ENCODE peak calls at places on chromosome 13, in four cellular contexts. One of them, this sample, is unnamed.

GRCh38 chr13:92989301-92989700 is 237.3 kb upstream of the GPC6 start:
- DNase-seq in HepG2: no peak
- DNase-seq in GM12878: no peak
- DNase-seq in K562: no peak
- DNase-seq in this sample: no peak

GRCh38 chr13:79780240-79780639 is 299.3 kb downstream of the NDFIP2 start:
- DNase-seq in K562: no peak
- DNase-seq in HepG2: no peak
- DNase-seq in GM12878: peak
- DNase-seq in this sample: no peak

GRCh38 chr13:52665325-52665724 is 12.7 kb downstream of the SUGT1 start:
- DNase-seq in GM12878: no peak
- DNase-seq in K562: no peak
- DNase-seq in HepG2: peak
- DNase-seq in this sample: no peak

GRCh38 chr13:21516806-21517205 is 57.7 kb upstream of the ZDHHC20 start:
- DNase-seq in K562: no peak
- DNase-seq in GM12878: no peak
- DNase-seq in HepG2: no peak
- DNase-seq in this sample: no peak

GRCh38 chr13:44300895-44301638 is 72.6 kb upstream of the SERP2 start:
- DNase-seq in K562: no peak
- DNase-seq in HepG2: no peak
- DNase-seq in GM12878: peak
- DNase-seq in this sample: no peak

GRCh38 chr13:44346534-44346933 is 27.1 kb upstream of the SERP2 start:
- DNase-seq in K562: no peak
- DNase-seq in GM12878: no peak
- DNase-seq in HepG2: no peak
- DNase-seq in this sample: no peak

GRCh38 chr13:44032801-44033200 is 153.1 kb downstream of the LACC1 start:
- DNase-seq in GM12878: no peak
- DNase-seq in K562: no peak
- DNase-seq in HepG2: no peak
- DNase-seq in this sample: no peak

GRCh38 chr13:71875823-71876222 is 8.8 kb upstream of the DACH1 start:
- DNase-seq in GM12878: no peak
- DNase-seq in K562: no peak
- DNase-seq in HepG2: no peak
- DNase-seq in this sample: no peak

GRCh38 chr13:59094149-59094548 is 1069.6 kb downstream of the DIAPH3 start:
- DNase-seq in K562: no peak
- DNase-seq in GM12878: no peak
- DNase-seq in HepG2: no peak
- DNase-seq in this sample: no peak

GRCh38 chr13:113084943-113085540 is 20.5 kb upstream of the F7 start:
- DNase-seq in HepG2: no peak
- DNase-seq in K562: no peak
- DNase-seq in GM12878: no peak
- DNase-seq in this sample: no peak

GRCh38 chr13:93235258-93236015 is 8.8 kb downstream of the GPC6 start:
- DNase-seq in K562: no peak
- DNase-seq in HepG2: no peak
- DNase-seq in GM12878: no peak
- DNase-seq in this sample: no peak

GRCh38 chr13:34750078-34750703 is 191.9 kb upstream of the NBEA start:
- DNase-seq in GM12878: no peak
- DNase-seq in K562: no peak
- DNase-seq in HepG2: no peak
- DNase-seq in this sample: peak

GRCh38 chr13:51958217-51958547 is 53.1 kb downstream of the ATP7B start:
- DNase-seq in K562: no peak
- DNase-seq in HepG2: no peak
- DNase-seq in GM12878: no peak
- DNase-seq in this sample: no peak

GRCh38 chr13:75417006-75417384 is 65.0 kb downstream of the TBC1D4 start:
- DNase-seq in HepG2: no peak
- DNase-seq in GM12878: no peak
- DNase-seq in K562: no peak
- DNase-seq in this sample: no peak

GRCh38 chr13:83184819-83185218 is 697.5 kb downstream of the SLITRK1 start:
- DNase-seq in K562: no peak
- DNase-seq in HepG2: no peak
- DNase-seq in GM12878: no peak
- DNase-seq in this sample: no peak

GRCh38 chr13:48532146-48532472 is 771 bp downstream of the RCBTB2 start:
- DNase-seq in HepG2: no peak
- DNase-seq in GM12878: peak
- DNase-seq in K562: no peak
- DNase-seq in this sample: peak

GRCh38 chr13:39516140-39516539 is 86.9 kb downstream of the LHFPL6 start:
- DNase-seq in K562: no peak
- DNase-seq in HepG2: no peak
- DNase-seq in GM12878: no peak
- DNase-seq in this sample: no peak

GRCh38 chr13:36789061-36789460 is 30.0 kb upstream of the RFXAP start:
- DNase-seq in K562: peak
- DNase-seq in HepG2: no peak
- DNase-seq in GM12878: no peak
- DNase-seq in this sample: no peak

GRCh38 chr13:27131202-27131623 is 40.4 kb downstream of the USP12 start:
- DNase-seq in K562: peak
- DNase-seq in GM12878: peak
- DNase-seq in HepG2: no peak
- DNase-seq in this sample: no peak

GRCh38 chr13:20546559-20546958 is 20.4 kb upstream of the IFT88 start:
- DNase-seq in GM12878: no peak
- DNase-seq in K562: no peak
- DNase-seq in HepG2: no peak
- DNase-seq in this sample: no peak

GRCh38 chr13:98480915-98481510 is 95.9 kb downstream of the STK24 start:
- DNase-seq in K562: peak
- DNase-seq in GM12878: no peak
- DNase-seq in HepG2: no peak
- DNase-seq in this sample: no peak

GRCh38 chr13:46405457-46405856 is 18.4 kb upstream of the RUBCNL start:
- DNase-seq in K562: peak
- DNase-seq in GM12878: no peak
- DNase-seq in HepG2: no peak
- DNase-seq in this sample: no peak

GRCh38 chr13:75745387-75745786 is 109.3 kb downstream of the LMO7 start:
- DNase-seq in HepG2: no peak
- DNase-seq in K562: no peak
- DNase-seq in GM12878: no peak
- DNase-seq in this sample: no peak

GRCh38 chr13:69776937-69777336 is 330.7 kb upstream of the ATXN8OS start:
- DNase-seq in GM12878: no peak
- DNase-seq in K562: no peak
- DNase-seq in HepG2: no peak
- DNase-seq in this sample: no peak

GRCh38 chr13:111049791-111050538 is 65.1 kb upstream of the ARHGEF7 start:
- DNase-seq in HepG2: no peak
- DNase-seq in GM12878: no peak
- DNase-seq in K562: peak
- DNase-seq in this sample: peak

GRCh38 chr13:18971576-18972219 is 209.9 kb downstream of the TUBA3C start:
- DNase-seq in K562: no peak
- DNase-seq in HepG2: no peak
- DNase-seq in GM12878: no peak
- DNase-seq in this sample: no peak

DNA sequence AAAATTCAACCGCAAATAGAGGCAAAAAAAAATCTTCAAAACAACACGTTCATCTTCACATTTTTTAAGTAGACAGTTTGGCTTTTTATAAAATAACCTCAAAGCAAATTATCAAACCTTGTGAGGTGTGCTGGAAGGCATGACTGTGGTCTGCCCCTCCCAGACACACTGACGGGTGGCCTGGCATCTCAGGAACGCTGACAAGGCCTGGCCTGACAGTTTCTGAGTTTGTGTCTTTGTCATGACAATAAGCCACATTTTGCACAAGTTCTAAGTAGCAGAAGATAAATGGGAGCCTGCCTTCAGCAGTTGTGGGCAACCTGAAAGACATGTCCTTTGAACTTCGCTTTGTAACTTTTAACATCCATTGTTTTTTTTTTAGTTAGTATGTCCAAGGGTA is 38.5 kb downstream of the SOX21 start:
- DNase-seq in HepG2: no peak
- DNase-seq in K562: no peak
- DNase-seq in GM12878: no peak
- DNase-seq in this sample: peak
- TF ChIP-seq ATF2 in HepG2: no peak
- TF ChIP-seq ATF2 in K562: no peak
- TF ChIP-seq ATF2 in GM12878: no peak
- TF ChIP-seq ATF2 in this sample: no peak

DNA sequence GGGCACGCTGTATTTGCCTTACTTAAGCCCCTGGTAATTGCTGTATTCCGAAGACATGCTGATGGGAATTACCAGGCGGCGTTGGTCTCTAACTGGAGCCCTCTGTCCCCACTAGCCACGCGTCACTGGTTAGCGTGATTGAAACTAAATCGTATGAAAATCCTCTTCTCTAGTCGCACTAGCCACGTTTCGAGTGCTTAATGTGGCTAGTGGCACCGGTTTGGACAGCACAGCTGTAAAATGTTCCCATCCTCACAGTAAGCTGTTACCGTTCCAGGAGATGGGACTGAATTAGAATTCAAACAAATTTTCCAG is 679 bp downstream of the BRCA2 start:
- DNase-seq in HepG2: no peak
- DNase-seq in GM12878: peak
- DNase-seq in K562: no peak
- DNase-seq in this sample: no peak
- TF ChIP-seq NR2C2 in HepG2: no peak
- TF ChIP-seq NR2C2 in GM12878: no peak
- TF ChIP-seq NR2C2 in K562: no peak
- TF ChIP-seq NR2C2 in this sample: no peak

GRCh38 chr13:64704121-64704520 is 2526.0 kb downstream of the PCDH9 start:
- DNase-seq in GM12878: no peak
- DNase-seq in HepG2: no peak
- DNase-seq in K562: no peak
- DNase-seq in this sample: no peak

GRCh38 chr13:64709079-64709478 is 2521.1 kb downstream of the PCDH9 start:
- DNase-seq in GM12878: no peak
- DNase-seq in K562: no peak
- DNase-seq in HepG2: no peak
- DNase-seq in this sample: no peak
- TF ChIP-seq ATF2 in GM12878: no peak
- TF ChIP-seq ATF2 in K562: no peak
- TF ChIP-seq ATF2 in HepG2: no peak
- TF ChIP-seq ATF2 in this sample: no peak

GRCh38 chr13:30685987-30686386 is 49.4 kb upstream of the ALOX5AP start:
- DNase-seq in HepG2: no peak
- DNase-seq in GM12878: no peak
- DNase-seq in K562: no peak
- DNase-seq in this sample: no peak

GRCh38 chr13:30679483-30680330 is 55.6 kb upstream of the ALOX5AP start:
- DNase-seq in GM12878: no peak
- DNase-seq in HepG2: peak
- DNase-seq in K562: no peak
- DNase-seq in this sample: peak

GRCh38 chr13:30676672-30677071 is 58.7 kb upstream of the ALOX5AP start:
- DNase-seq in K562: peak
- DNase-seq in GM12878: no peak
- DNase-seq in HepG2: peak
- DNase-seq in this sample: no peak

GRCh38 chr13:30685320-30685859 is 50.0 kb upstream of the ALOX5AP start:
- DNase-seq in K562: no peak
- DNase-seq in HepG2: no peak
- DNase-seq in GM12878: no peak
- DNase-seq in this sample: no peak

GRCh38 chr13:30681489-30682242 is 53.7 kb upstream of the ALOX5AP start:
- DNase-seq in K562: no peak
- DNase-seq in GM12878: no peak
- DNase-seq in HepG2: no peak
- DNase-seq in this sample: no peak
- TF ChIP-seq NR2C2 in K562: no peak
- TF ChIP-seq NR2C2 in GM12878: no peak
- TF ChIP-seq NR2C2 in HepG2: no peak
- TF ChIP-seq NR2C2 in this sample: no peak

DNA sequence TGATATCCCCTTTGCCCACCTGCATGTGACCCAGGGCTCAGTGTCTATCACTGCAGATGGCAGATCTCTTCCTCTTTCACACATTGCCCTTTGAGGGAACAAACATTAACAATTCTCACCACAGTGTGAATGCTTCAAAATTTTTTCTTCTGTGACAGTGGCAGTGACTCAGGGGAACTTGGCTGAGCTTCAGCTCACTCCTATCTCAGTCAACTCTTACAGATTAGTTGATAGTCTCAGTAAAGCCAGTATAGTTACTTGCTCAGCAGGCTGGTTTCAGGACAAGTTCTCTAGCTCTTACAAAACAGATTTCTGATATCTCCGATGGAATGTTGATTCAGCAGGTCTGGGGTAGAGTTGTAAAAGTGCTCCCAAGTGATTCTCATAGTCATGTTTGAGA is 166.9 kb downstream of the DLEU7 start:
- DNase-seq in HepG2: no peak
- DNase-seq in GM12878: no peak
- DNase-seq in K562: peak
- DNase-seq in this sample: no peak
- TF ChIP-seq ATF2 in HepG2: no peak
- TF ChIP-seq ATF2 in GM12878: no peak
- TF ChIP-seq ATF2 in K562: no peak
- TF ChIP-seq ATF2 in this sample: no peak

DNA sequence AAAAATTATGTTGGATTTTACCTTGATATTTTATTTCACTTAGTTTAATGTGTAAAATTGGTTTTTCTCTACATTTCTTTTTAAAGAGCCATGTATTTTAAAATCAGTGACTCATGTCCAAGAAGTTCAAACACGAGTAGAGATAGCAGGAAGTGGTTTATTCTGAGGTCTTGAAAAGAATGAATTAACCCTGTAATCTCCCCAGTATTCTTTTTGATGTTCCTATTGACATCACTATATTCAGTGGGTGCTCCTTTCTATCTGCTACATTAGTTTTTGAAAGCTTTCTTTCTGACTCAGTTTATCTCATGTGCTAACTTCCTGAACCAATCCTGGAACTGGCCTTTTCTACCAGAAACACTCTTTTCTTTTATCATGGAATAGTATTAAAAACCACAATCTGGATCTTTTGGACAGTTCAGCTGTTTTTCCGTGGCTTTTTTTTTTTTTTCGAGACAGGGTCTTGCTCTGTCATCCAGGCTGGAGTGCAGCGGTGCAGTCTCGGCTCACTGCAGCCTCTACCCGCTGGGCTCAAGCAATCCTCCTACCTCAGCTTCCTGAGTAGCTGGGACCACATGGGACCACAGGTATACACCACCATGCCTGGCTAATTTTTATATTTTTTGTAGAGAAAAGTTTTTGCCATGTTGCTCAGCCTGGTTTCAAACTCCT is 114.9 kb downstream of the PCCA start:
- DNase-seq in K562: no peak
- DNase-seq in HepG2: no peak
- DNase-seq in GM12878: no peak
- DNase-seq in this sample: no peak
- TF ChIP-seq NR2C2 in K562: no peak
- TF ChIP-seq NR2C2 in HepG2: no peak
- TF ChIP-seq NR2C2 in GM12878: no peak
- TF ChIP-seq NR2C2 in this sample: no peak

GRCh38 chr13:109971006-109971744 is 184.8 kb upstream of the IRS2 start:
- DNase-seq in HepG2: no peak
- DNase-seq in GM12878: no peak
- DNase-seq in K562: no peak
- DNase-seq in this sample: no peak
- TF ChIP-seq ATF2 in HepG2: no peak
- TF ChIP-seq ATF2 in GM12878: no peak
- TF ChIP-seq ATF2 in K562: no peak
- TF ChIP-seq ATF2 in this sample: no peak